ENCODE peak calls at places on chromosomes 1 and 21, in ten cellular contexts. G, N, M, S, O, Q, H, X, L and Y are unnamed samples.

GRCh38 chr1:116850436-116850835 is 59.3 kb upstream of the PTGFRN start:
- DNase-seq in M (no peak), Q (no peak), L (no peak), O (no peak), N (no peak), G (no peak), H (no peak), S (no peak), X (no peak), Y (no peak)

GRCh38 chr1:21829294-21829693 is 17.2 kb downstream of the LDLRAD2 start:
- DNase-seq in L (no peak), S (no peak), O (no peak), G (peak), X (no peak), M (no peak), Q (no peak), H (no peak), N (no peak), Y (no peak)

GRCh38 chr1:241551759-241552638 is 19.8 kb downstream of the KMO start:
- DNase-seq in X (no peak), O (no peak), N (no peak), H (peak), M (no peak), Q (peak), G (no peak), S (no peak), L (peak), Y (peak)

GRCh38 chr1:95117207-95118018 is at the start of gene TLCD4:
- DNase-seq in M (no peak), X (peak), Q (peak), N (peak), H (peak), S (peak), L (no peak), G (peak), O (peak), Y (peak)

GRCh38 chr1:245256528-245256927 is 101.7 kb downstream of the KIF26B start:
- DNase-seq in O (no peak), G (no peak), M (no peak), L (no peak), X (no peak), S (no peak), N (no peak), Q (no peak), H (no peak), Y (no peak)

GRCh38 chr1:109819365-109819764 is 55.6 kb upstream of the EPS8L3 start:
- DNase-seq in N (no peak), S (no peak), Q (no peak), M (no peak), O (no peak), X (no peak), H (no peak), L (no peak), G (no peak), Y (no peak)

GRCh38 chr1:111516008-111516535 is 12.6 kb upstream of the ADORA3 start:
- DNase-seq in M (no peak), N (no peak), H (peak), G (no peak), S (no peak), O (no peak), X (peak), L (no peak), Q (no peak), Y (no peak)

GRCh38 chr1:215376544-215377264 is 190.4 kb upstream of the KCTD3 start:
- DNase-seq in G (no peak), M (no peak), O (no peak), S (no peak), N (no peak), Q (no peak), H (no peak), L (no peak), X (peak), Y (no peak)

GRCh38 chr1:45411510-45411899 is 71.3 kb upstream of the MUTYH start:
- DNase-seq in O (no peak), X (no peak), S (no peak), H (no peak), L (no peak), Q (no peak), M (no peak), G (no peak), N (no peak), Y (no peak)

GRCh38 chr1:113073457-113073950 is 506 bp downstream of the LRIG2 start:
- DNase-seq in H (peak), O (peak), Q (no peak), G (no peak), N (peak), L (no peak), X (peak), M (no peak), S (no peak), Y (no peak)

GRCh38 chr1:14320986-14321385 is 277.5 kb upstream of the KAZN start:
- DNase-seq in X (no peak), Q (no peak), G (no peak), L (no peak), M (no peak), H (no peak), O (no peak), S (no peak), N (no peak), Y (no peak)

GRCh38 chr21:35265170-35265877 is 216.2 kb upstream of the RUNX1 start:
- DNase-seq in Q (no peak), S (no peak), G (no peak), M (no peak), H (no peak), X (peak), N (no peak), O (no peak), L (no peak), Y (no peak)

GRCh38 chr1:202324646-202325045 is 17.1 kb downstream of the UBE2T start:
- DNase-seq in Q (no peak), X (no peak), H (no peak), N (no peak), S (no peak), G (no peak), L (no peak), O (no peak), M (no peak), Y (no peak)

GRCh38 chr1:54952950-54953718 is 27.3 kb upstream of the TMEM61 start:
- DNase-seq in L (no peak), Q (no peak), O (no peak), X (peak), H (no peak), N (no peak), S (no peak), G (no peak), M (no peak), Y (no peak)

GRCh38 chr1:204337583-204337982 is 22.1 kb downstream of the PLEKHA6 start:
- DNase-seq in S (no peak), X (no peak), L (no peak), Q (no peak), H (no peak), O (no peak), N (no peak), G (no peak), M (no peak), Y (no peak)

GRCh38 chr1:62175568-62176179 is 19.0 kb upstream of the L1TD1 start:
- DNase-seq in M (no peak), N (peak), L (no peak), S (peak), X (peak), G (no peak), Q (no peak), O (no peak), H (no peak), Y (no peak)

GRCh38 chr1:12712091-12712490 is 3.8 kb upstream of the AADACL3 start:
- DNase-seq in Q (no peak), N (no peak), X (no peak), G (no peak), M (no peak), O (no peak), L (no peak), H (no peak), S (no peak), Y (no peak)

GRCh38 chr1:76921590-76921989 is 54.3 kb downstream of the ST6GALNAC5 start:
- DNase-seq in O (no peak), M (no peak), N (no peak), L (no peak), G (no peak), H (no peak), S (no peak), Q (no peak), X (no peak), Y (no peak)

GRCh38 chr1:160646711-160647328 is at the start of gene SLAMF1:
- DNase-seq in O (no peak), M (no peak), Q (peak), L (no peak), G (no peak), S (no peak), H (no peak), X (no peak), N (no peak), Y (no peak)

GRCh38 chr21:27674037-27674436 is 707.1 kb upstream of the ADAMTS5 start:
- DNase-seq in M (no peak), Q (no peak), G (no peak), L (no peak), S (no peak), N (no peak), H (no peak), O (no peak), X (peak), Y (no peak)

GRCh38 chr1:168583571-168583970 is 7.2 kb downstream of the XCL1 start:
- DNase-seq in N (no peak), G (peak), X (no peak), O (no peak), Q (no peak), L (no peak), M (no peak), S (no peak), H (no peak), Y (no peak)

GRCh38 chr1:183570451-183570850 is 19.8 kb downstream of the NCF2 start:
- DNase-seq in X (no peak), Q (no peak), H (no peak), O (no peak), M (no peak), L (no peak), N (no peak), G (no peak), S (no peak), Y (no peak)

GRCh38 chr1:2952371-2952770 is 68.9 kb upstream of the ACTRT2 start:
- DNase-seq in L (no peak), O (no peak), N (no peak), X (no peak), S (no peak), G (no peak), H (no peak), M (no peak), Q (no peak), Y (no peak)

GRCh38 chr1:170592591-170593111 is 60.7 kb downstream of the GORAB start:
- DNase-seq in G (no peak), S (no peak), N (no peak), O (no peak), L (no peak), X (no peak), H (no peak), Q (no peak), M (no peak), Y (no peak)

GRCh38 chr1:239538244-239538988 is 152.0 kb downstream of the CHRM3 start:
- DNase-seq in L (no peak), M (no peak), O (no peak), Q (no peak), G (no peak), X (no peak), N (no peak), S (no peak), H (no peak), Y (no peak)

GRCh38 chr1:119766374-119766794 is 2.3 kb downstream of the HMGCS2 start:
- DNase-seq in X (no peak), M (no peak), G (no peak), H (no peak), Q (no peak), O (no peak), S (no peak), N (no peak), L (no peak), Y (no peak)

GRCh38 chr1:43217747-43218146 is 45.6 kb downstream of the CFAP57 start:
- DNase-seq in S (no peak), N (no peak), O (no peak), H (no peak), L (no peak), M (no peak), X (no peak), Q (no peak), G (no peak), Y (no peak)

GRCh38 chr1:11227106-11228077 is 35.0 kb downstream of the MTOR start:
- DNase-seq in X (no peak), H (no peak), M (no peak), Q (no peak), S (no peak), N (no peak), G (no peak), L (no peak), O (no peak), Y (no peak)

GRCh38 chr1:98749152-98749756 is 87.7 kb downstream of the SNX7 start:
- DNase-seq in Q (no peak), H (no peak), S (no peak), O (no peak), L (no peak), X (peak), M (no peak), G (no peak), N (no peak), Y (no peak)